ENCODE peak calls at places on chromosomes 5 and 9, in seven cellular contexts. One of them, this sample, is unnamed.

GRCh38 chr5:159971038-159971437 is 37.9 kb upstream of the TTC1 start:
- DNase-seq in NCI-H345: no peak
- DNase-seq in cardiac muscle cell: peak; percentile 50
- DNase-seq in COR-L47: no peak
- DNase-seq in CD8-positive, alpha-beta memory T cell: no peak
- DNase-seq in activated T-cell treated with anti-CD3 and anti-CD28 coated beads for 1 hour: no peak
- DNase-seq in stimulated activated CD4-positive, alpha-beta T cell treated with anti-CD3 and anti-CD28 coated beads, Interleukin-1b, Interleukin-23, amount 100 ng/mL, for 24 hours: no peak
- DNase-seq in this sample: no peak

GRCh38 chr9:91245432-91246313 is 116.0 kb downstream of the AUH start:
- DNase-seq in NCI-H345: no peak
- DNase-seq in cardiac muscle cell: peak; percentile 36
- DNase-seq in COR-L47: peak; percentile 4
- DNase-seq in CD8-positive, alpha-beta memory T cell: no peak
- DNase-seq in activated T-cell treated with anti-CD3 and anti-CD28 coated beads for 1 hour: no peak
- DNase-seq in stimulated activated CD4-positive, alpha-beta T cell treated with anti-CD3 and anti-CD28 coated beads, Interleukin-1b, Interleukin-23, amount 100 ng/mL, for 24 hours: no peak
- DNase-seq in this sample: peak; percentile 19

GRCh38 chr5:76521240-76521758 is 101.9 kb downstream of the F2RL2 start:
- DNase-seq in NCI-H345: no peak
- DNase-seq in cardiac muscle cell: peak; percentile 57
- DNase-seq in COR-L47: no peak
- DNase-seq in CD8-positive, alpha-beta memory T cell: no peak
- DNase-seq in activated T-cell treated with anti-CD3 and anti-CD28 coated beads for 1 hour: no peak
- DNase-seq in stimulated activated CD4-positive, alpha-beta T cell treated with anti-CD3 and anti-CD28 coated beads, Interleukin-1b, Interleukin-23, amount 100 ng/mL, for 24 hours: no peak
- DNase-seq in this sample: peak; percentile 6

GRCh38 chr9:122228191-122228905 is 409 bp downstream of the LHX6 start:
- DNase-seq in NCI-H345: peak; percentile 33
- DNase-seq in cardiac muscle cell: no peak
- DNase-seq in COR-L47: no peak
- DNase-seq in CD8-positive, alpha-beta memory T cell: no peak
- DNase-seq in activated T-cell treated with anti-CD3 and anti-CD28 coated beads for 1 hour: no peak
- DNase-seq in stimulated activated CD4-positive, alpha-beta T cell treated with anti-CD3 and anti-CD28 coated beads, Interleukin-1b, Interleukin-23, amount 100 ng/mL, for 24 hours: no peak
- DNase-seq in this sample: peak; percentile 53

GRCh38 chr5:87010736-87011135 is 256.9 kb upstream of the RASA1 start:
- DNase-seq in NCI-H345: no peak
- DNase-seq in cardiac muscle cell: peak; percentile 62
- DNase-seq in COR-L47: no peak
- DNase-seq in CD8-positive, alpha-beta memory T cell: no peak
- DNase-seq in activated T-cell treated with anti-CD3 and anti-CD28 coated beads for 1 hour: no peak
- DNase-seq in stimulated activated CD4-positive, alpha-beta T cell treated with anti-CD3 and anti-CD28 coated beads, Interleukin-1b, Interleukin-23, amount 100 ng/mL, for 24 hours: no peak
- DNase-seq in this sample: no peak

GRCh38 chr9:106797299-106797698 is 65.7 kb upstream of the ZNF462 start:
- DNase-seq in NCI-H345: no peak
- DNase-seq in cardiac muscle cell: no peak
- DNase-seq in COR-L47: no peak
- DNase-seq in CD8-positive, alpha-beta memory T cell: no peak
- DNase-seq in activated T-cell treated with anti-CD3 and anti-CD28 coated beads for 1 hour: no peak
- DNase-seq in stimulated activated CD4-positive, alpha-beta T cell treated with anti-CD3 and anti-CD28 coated beads, Interleukin-1b, Interleukin-23, amount 100 ng/mL, for 24 hours: no peak
- DNase-seq in this sample: no peak

GRCh38 chr9:123678038-123678877 is 251.7 kb downstream of the DENND1A start:
- DNase-seq in NCI-H345: peak; percentile 86
- DNase-seq in cardiac muscle cell: peak; percentile 14
- DNase-seq in COR-L47: peak; percentile 89
- DNase-seq in CD8-positive, alpha-beta memory T cell: no peak
- DNase-seq in activated T-cell treated with anti-CD3 and anti-CD28 coated beads for 1 hour: no peak
- DNase-seq in stimulated activated CD4-positive, alpha-beta T cell treated with anti-CD3 and anti-CD28 coated beads, Interleukin-1b, Interleukin-23, amount 100 ng/mL, for 24 hours: no peak
- DNase-seq in this sample: no peak

GRCh38 chr9:115237383-115238087 is 119.6 kb upstream of the TNC start:
- DNase-seq in NCI-H345: no peak
- DNase-seq in cardiac muscle cell: peak; percentile 38
- DNase-seq in COR-L47: no peak
- DNase-seq in CD8-positive, alpha-beta memory T cell: no peak
- DNase-seq in activated T-cell treated with anti-CD3 and anti-CD28 coated beads for 1 hour: no peak
- DNase-seq in stimulated activated CD4-positive, alpha-beta T cell treated with anti-CD3 and anti-CD28 coated beads, Interleukin-1b, Interleukin-23, amount 100 ng/mL, for 24 hours: no peak
- DNase-seq in this sample: no peak

GRCh38 chr9:6703898-6704639 is 53.7 kb upstream of the KDM4C start:
- DNase-seq in NCI-H345: peak; percentile 88
- DNase-seq in cardiac muscle cell: peak; percentile 93
- DNase-seq in COR-L47: no peak
- DNase-seq in CD8-positive, alpha-beta memory T cell: peak; percentile 92
- DNase-seq in activated T-cell treated with anti-CD3 and anti-CD28 coated beads for 1 hour: peak; percentile 64
- DNase-seq in stimulated activated CD4-positive, alpha-beta T cell treated with anti-CD3 and anti-CD28 coated beads, Interleukin-1b, Interleukin-23, amount 100 ng/mL, for 24 hours: peak; percentile 66
- DNase-seq in this sample: peak; percentile 90

GRCh38 chr5:56123531-56124243 is 109.4 kb downstream of the ANKRD55 start:
- DNase-seq in NCI-H345: no peak
- DNase-seq in cardiac muscle cell: peak; percentile 100
- DNase-seq in COR-L47: no peak
- DNase-seq in CD8-positive, alpha-beta memory T cell: no peak
- DNase-seq in activated T-cell treated with anti-CD3 and anti-CD28 coated beads for 1 hour: no peak
- DNase-seq in stimulated activated CD4-positive, alpha-beta T cell treated with anti-CD3 and anti-CD28 coated beads, Interleukin-1b, Interleukin-23, amount 100 ng/mL, for 24 hours: no peak
- DNase-seq in this sample: peak; percentile 96

GRCh38 chr9:75071530-75072122 is 16.3 kb downstream of the NMRK1 start:
- DNase-seq in NCI-H345: no peak
- DNase-seq in cardiac muscle cell: no peak
- DNase-seq in COR-L47: no peak
- DNase-seq in CD8-positive, alpha-beta memory T cell: peak; percentile 68
- DNase-seq in activated T-cell treated with anti-CD3 and anti-CD28 coated beads for 1 hour: peak; percentile 46
- DNase-seq in stimulated activated CD4-positive, alpha-beta T cell treated with anti-CD3 and anti-CD28 coated beads, Interleukin-1b, Interleukin-23, amount 100 ng/mL, for 24 hours: peak; percentile 52
- DNase-seq in this sample: no peak

GRCh38 chr9:92600742-92601261 is 65.0 kb upstream of the ECM2 start:
- DNase-seq in NCI-H345: no peak
- DNase-seq in cardiac muscle cell: peak; percentile 67
- DNase-seq in COR-L47: no peak
- DNase-seq in CD8-positive, alpha-beta memory T cell: no peak
- DNase-seq in activated T-cell treated with anti-CD3 and anti-CD28 coated beads for 1 hour: no peak
- DNase-seq in stimulated activated CD4-positive, alpha-beta T cell treated with anti-CD3 and anti-CD28 coated beads, Interleukin-1b, Interleukin-23, amount 100 ng/mL, for 24 hours: no peak
- DNase-seq in this sample: peak; percentile 26

GRCh38 chr5:59893436-59894227 is at the start of gene PDE4D:
- DNase-seq in NCI-H345: peak; percentile 32
- DNase-seq in cardiac muscle cell: peak; percentile 72
- DNase-seq in COR-L47: peak; percentile 24
- DNase-seq in CD8-positive, alpha-beta memory T cell: no peak
- DNase-seq in activated T-cell treated with anti-CD3 and anti-CD28 coated beads for 1 hour: no peak
- DNase-seq in stimulated activated CD4-positive, alpha-beta T cell treated with anti-CD3 and anti-CD28 coated beads, Interleukin-1b, Interleukin-23, amount 100 ng/mL, for 24 hours: no peak
- DNase-seq in this sample: peak; percentile 64

GRCh38 chr5:141040093-141040762 is 10.9 kb upstream of the PCDHB1 start:
- DNase-seq in NCI-H345: peak; percentile 90
- DNase-seq in cardiac muscle cell: peak; percentile 14
- DNase-seq in COR-L47: peak; percentile 84
- DNase-seq in CD8-positive, alpha-beta memory T cell: no peak
- DNase-seq in activated T-cell treated with anti-CD3 and anti-CD28 coated beads for 1 hour: no peak
- DNase-seq in stimulated activated CD4-positive, alpha-beta T cell treated with anti-CD3 and anti-CD28 coated beads, Interleukin-1b, Interleukin-23, amount 100 ng/mL, for 24 hours: no peak
- DNase-seq in this sample: peak; percentile 19

GRCh38 chr9:83959061-83959460 is 21.0 kb downstream of the HNRNPK start:
- DNase-seq in NCI-H345: no peak
- DNase-seq in cardiac muscle cell: peak; percentile 72
- DNase-seq in COR-L47: no peak
- DNase-seq in CD8-positive, alpha-beta memory T cell: no peak
- DNase-seq in activated T-cell treated with anti-CD3 and anti-CD28 coated beads for 1 hour: no peak
- DNase-seq in stimulated activated CD4-positive, alpha-beta T cell treated with anti-CD3 and anti-CD28 coated beads, Interleukin-1b, Interleukin-23, amount 100 ng/mL, for 24 hours: no peak
- DNase-seq in this sample: no peak

GRCh38 chr5:108524564-108524963 is 142.7 kb upstream of the FBXL17 start:
- DNase-seq in NCI-H345: no peak
- DNase-seq in cardiac muscle cell: no peak
- DNase-seq in COR-L47: no peak
- DNase-seq in CD8-positive, alpha-beta memory T cell: no peak
- DNase-seq in activated T-cell treated with anti-CD3 and anti-CD28 coated beads for 1 hour: no peak
- DNase-seq in stimulated activated CD4-positive, alpha-beta T cell treated with anti-CD3 and anti-CD28 coated beads, Interleukin-1b, Interleukin-23, amount 100 ng/mL, for 24 hours: no peak
- DNase-seq in this sample: no peak

GRCh38 chr9:92432350-92432749 is 8.1 kb upstream of the OMD start:
- DNase-seq in NCI-H345: no peak
- DNase-seq in cardiac muscle cell: no peak
- DNase-seq in COR-L47: no peak
- DNase-seq in CD8-positive, alpha-beta memory T cell: no peak
- DNase-seq in activated T-cell treated with anti-CD3 and anti-CD28 coated beads for 1 hour: no peak
- DNase-seq in stimulated activated CD4-positive, alpha-beta T cell treated with anti-CD3 and anti-CD28 coated beads, Interleukin-1b, Interleukin-23, amount 100 ng/mL, for 24 hours: no peak
- DNase-seq in this sample: no peak

GRCh38 chr9:119368179-119368578 is 1.1 kb downstream of the BRINP1 start:
- DNase-seq in NCI-H345: no peak
- DNase-seq in cardiac muscle cell: no peak
- DNase-seq in COR-L47: no peak
- DNase-seq in CD8-positive, alpha-beta memory T cell: no peak
- DNase-seq in activated T-cell treated with anti-CD3 and anti-CD28 coated beads for 1 hour: no peak
- DNase-seq in stimulated activated CD4-positive, alpha-beta T cell treated with anti-CD3 and anti-CD28 coated beads, Interleukin-1b, Interleukin-23, amount 100 ng/mL, for 24 hours: no peak
- DNase-seq in this sample: no peak

GRCh38 chr5:67338416-67338815 is 141.8 kb upstream of the CD180 start:
- DNase-seq in NCI-H345: no peak
- DNase-seq in cardiac muscle cell: peak; percentile 43
- DNase-seq in COR-L47: no peak
- DNase-seq in CD8-positive, alpha-beta memory T cell: no peak
- DNase-seq in activated T-cell treated with anti-CD3 and anti-CD28 coated beads for 1 hour: no peak
- DNase-seq in stimulated activated CD4-positive, alpha-beta T cell treated with anti-CD3 and anti-CD28 coated beads, Interleukin-1b, Interleukin-23, amount 100 ng/mL, for 24 hours: no peak
- DNase-seq in this sample: no peak